ENCODE peak calls at places on chromosome 11, in four cellular contexts. T is fibroblast of pulmonary artery, Q is BJ, Y is coronary artery. D is an unnamed sample.

GRCh38 chr11:83159901-83160865 is 3.3 kb downstream of the PCF11 start:
- DNase-seq in T (peak), Q (no peak), Y (no peak), D (no peak)

GRCh38 chr11:7964873-7965272 is 374 bp downstream of the NLRP10 start:
- DNase-seq in T (no peak), Q (no peak), Y (no peak), D (peak)

GRCh38 chr11:70126494-70126893 is 48.4 kb downstream of the ANO1 start:
- DNase-seq in T (no peak), Q (no peak), Y (no peak), D (no peak)

GRCh38 chr11:2791139-2791520 is 91.3 kb upstream of the KCNQ1OT1 start:
- DNase-seq in T (no peak), Q (no peak), Y (peak), D (no peak)

GRCh38 chr11:44990665-44991064 is 40.0 kb upstream of the TP53I11 start:
- DNase-seq in T (no peak), Q (no peak), Y (peak), D (no peak)

GRCh38 chr11:7869467-7869866 is 61.6 kb downstream of the OR10A6 start:
- DNase-seq in T (peak), Q (no peak), Y (no peak), D (peak)

GRCh38 chr11:46036009-46036408 is 85.2 kb downstream of the PHF21A start:
- DNase-seq in T (no peak), Q (no peak), Y (no peak), D (no peak)

GRCh38 chr11:130551388-130551787 is 102.9 kb downstream of the ADAMTS15 start:
- DNase-seq in T (no peak), Q (no peak), Y (no peak), D (peak)

GRCh38 chr11:117629146-117629545 is 167.9 kb downstream of the DSCAML1 start:
- DNase-seq in T (no peak), Q (no peak), Y (no peak), D (no peak)

GRCh38 chr11:117629891-117630538 is 167.0 kb downstream of the DSCAML1 start:
- DNase-seq in T (no peak), Q (no peak), Y (no peak), D (no peak)

GRCh38 chr11:117633186-117633585 is 163.8 kb downstream of the DSCAML1 start:
- DNase-seq in T (no peak), Q (no peak), Y (no peak), D (no peak)

GRCh38 chr11:117633976-117634755 is 162.8 kb downstream of the DSCAML1 start:
- DNase-seq in T (no peak), Q (no peak), Y (no peak), D (no peak)

GRCh38 chr11:117631336-117632090 is 165.5 kb downstream of the DSCAML1 start:
- DNase-seq in T (no peak), Q (no peak), Y (no peak), D (peak)
- TF ChIP-seq CTCF in T (no peak), Q (no peak), Y (no peak), D (no peak)

GRCh38 chr11:64881476-64881875 is 3.1 kb upstream of the EHD1 start:
- DNase-seq in T (no peak), Q (no peak), Y (no peak), D (no peak)

GRCh38 chr11:64882243-64882642 is 3.8 kb upstream of the EHD1 start:
- DNase-seq in T (no peak), Q (no peak), Y (no peak), D (no peak)

GRCh38 chr11:64878494-64879225 is at the start of gene EHD1:
- DNase-seq in T (peak), Q (peak), Y (peak), D (peak)

GRCh38 chr11:64879226-64879900 is 942 bp upstream of the EHD1 start:
- DNase-seq in T (no peak), Q (no peak), Y (no peak), D (no peak)

GRCh38 chr11:64880240-64881001 is 2.0 kb upstream of the EHD1 start:
- DNase-seq in T (no peak), Q (no peak), Y (no peak), D (peak)
- H3K4me3 ChIP-seq in T (no peak), Q (no peak), Y (no peak), D (peak)

GRCh38 chr11:69040581-69041260 is 8.0 kb upstream of the TPCN2 start:
- DNase-seq in T (peak), Q (peak), Y (no peak), D (peak)

GRCh38 chr11:69048056-69048717 is 545 bp upstream of the TPCN2 start:
- DNase-seq in T (no peak), Q (no peak), Y (no peak), D (no peak)

GRCh38 chr11:69040051-69040450 is 8.7 kb upstream of the TPCN2 start:
- DNase-seq in T (no peak), Q (no peak), Y (no peak), D (no peak)

GRCh38 chr11:69041516-69041915 is 7.2 kb upstream of the TPCN2 start:
- DNase-seq in T (no peak), Q (no peak), Y (no peak), D (no peak)

GRCh38 chr11:69044111-69045013 is 4.4 kb upstream of the TPCN2 start:
- DNase-seq in T (peak), Q (peak), Y (peak), D (peak)
- TF ChIP-seq CTCF in T (peak), Q (peak), Y (peak), D (peak)

GRCh38 chr11:131763193-131763890 is 392.9 kb downstream of the NTM start:
- DNase-seq in T (peak), Q (no peak), Y (no peak), D (no peak)

GRCh38 chr11:131762346-131763110 is 392.1 kb downstream of the NTM start:
- DNase-seq in T (no peak), Q (no peak), Y (no peak), D (no peak)

GRCh38 chr11:131759140-131759539 is 388.7 kb downstream of the NTM start:
- DNase-seq in T (no peak), Q (no peak), Y (no peak), D (no peak)

GRCh38 chr11:131758726-131759125 is 388.3 kb downstream of the NTM start:
- DNase-seq in T (no peak), Q (no peak), Y (no peak), D (no peak)

GRCh38 chr11:131760191-131760951 is 390.0 kb downstream of the NTM start:
- DNase-seq in T (peak), Q (peak), Y (no peak), D (peak)
- H3K4me3 ChIP-seq in T (peak), Q (no peak), Y (peak), D (peak)

DNA sequence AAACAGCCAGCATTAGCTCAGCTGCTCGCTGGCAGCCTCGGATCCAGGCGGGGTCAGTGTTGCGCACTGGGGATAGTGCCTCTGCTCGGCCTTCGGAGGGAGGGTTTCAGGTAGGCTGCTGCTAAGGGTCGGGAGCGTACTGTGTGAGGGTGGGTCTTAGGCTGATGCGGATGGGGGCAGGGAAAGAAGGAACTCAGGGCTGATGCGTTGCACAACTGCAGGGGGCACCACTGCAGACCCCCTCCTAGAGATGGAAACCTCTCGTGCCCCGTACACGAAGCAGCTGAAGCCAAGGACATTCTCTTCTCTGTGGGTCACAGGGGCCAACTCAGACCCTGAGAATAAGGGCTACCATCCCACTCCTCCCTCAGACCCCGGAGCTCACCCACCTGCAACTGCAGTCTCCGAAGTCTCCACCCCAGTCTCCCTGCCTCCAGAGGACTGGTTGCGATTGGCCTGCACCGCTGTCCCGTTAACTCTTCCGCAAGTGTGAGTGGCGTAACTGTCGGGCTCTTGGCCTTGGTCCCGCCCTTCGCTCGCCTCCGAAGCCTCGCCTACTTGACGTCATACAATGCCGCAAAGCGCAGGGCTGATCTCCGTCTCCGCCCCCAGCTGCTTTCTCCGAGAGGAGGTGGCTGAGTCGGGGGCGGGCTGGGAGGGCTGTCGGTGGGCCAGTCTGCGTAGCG is at the start of gene KBTBD3:
- DNase-seq in T (peak), Q (peak), Y (peak), D (peak)
- TF ChIP-seq CTCF in T (peak), Q (peak), Y (no peak), D (peak)

GRCh38 chr11:124041254-124041653 is at the start of gene OR10G7:
- DNase-seq in T (no peak), Q (no peak), Y (no peak), D (no peak)

GRCh38 chr11:124039557-124039956 is 1.6 kb downstream of the OR10G7 start:
- DNase-seq in T (no peak), Q (no peak), Y (no peak), D (no peak)

GRCh38 chr11:124043420-124043819 is 2.3 kb upstream of the OR10G7 start:
- DNase-seq in T (no peak), Q (no peak), Y (no peak), D (no peak)
- H3K4me3 ChIP-seq in T (no peak), Q (no peak), Y (no peak), D (no peak)

GRCh38 chr11:9748361-9748970 is 84.6 kb downstream of the SWAP70 start:
- DNase-seq in T (peak), Q (no peak), Y (no peak), D (peak)
- TF ChIP-seq CTCF in T (peak), Q (peak), Y (peak), D (peak)

DNA sequence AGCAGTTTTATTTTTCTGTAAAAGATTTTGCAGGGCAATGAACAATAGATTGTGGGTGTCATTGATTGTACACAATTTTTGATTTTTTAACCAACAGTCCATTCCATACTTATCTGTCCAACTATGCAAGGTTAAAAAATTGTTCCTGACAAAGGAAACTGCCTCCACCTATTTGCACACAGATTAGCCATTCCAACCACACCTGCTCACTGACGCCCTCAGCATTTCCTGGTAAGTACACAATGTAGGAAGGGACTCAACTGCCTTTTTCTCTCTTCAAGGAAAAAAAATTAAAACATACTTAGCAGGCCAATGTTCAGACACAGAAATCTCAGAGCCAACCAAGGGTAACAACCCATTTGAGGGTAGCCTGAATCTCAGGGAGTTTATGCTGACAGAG is 4.3 kb upstream of the FUT4 start:
- DNase-seq in T (no peak), Q (no peak), Y (no peak), D (no peak)
- H3K4me3 ChIP-seq in T (no peak), Q (no peak), Y (no peak), D (no peak)

GRCh38 chr11:55895216-55895615 is 12.1 kb downstream of the TRIM51 start:
- DNase-seq in T (no peak), Q (no peak), Y (no peak), D (no peak)
- TF ChIP-seq CTCF in T (no peak), Q (no peak), Y (no peak), D (no peak)

DNA sequence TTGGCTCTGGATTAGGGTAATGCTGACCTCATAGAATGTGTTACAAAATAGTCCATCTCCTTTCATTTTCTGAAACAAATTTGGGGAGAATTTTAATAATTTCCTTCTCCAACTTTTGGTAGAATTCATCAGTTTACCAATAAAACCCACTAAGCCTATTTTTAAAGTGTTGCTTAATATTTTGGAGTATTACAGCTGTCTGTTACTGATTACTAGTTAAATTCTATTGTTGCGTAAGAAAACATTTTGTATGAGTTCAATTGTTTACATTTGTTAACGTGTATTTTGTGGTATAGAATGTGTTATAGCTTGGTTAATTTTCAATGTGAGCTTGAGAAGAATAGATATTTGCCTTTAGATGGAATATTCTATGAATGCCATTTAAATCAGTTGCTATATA is 11.6 kb downstream of the TRIM22 start:
- DNase-seq in T (no peak), Q (no peak), Y (no peak), D (no peak)
- H3K4me3 ChIP-seq in T (no peak), Q (no peak), Y (no peak), D (no peak)